ENCODE peak calls at places on chromosomes 12 and 14, in seven cellular contexts. One of them, this sample, is unnamed.

GRCh38 chr14:37655418-37655817 is 60.0 kb downstream of the TTC6 start:
- DNase-seq in RPMI8226: no peak
- DNase-seq in stimulated activated CD4-positive, alpha-beta T cell treated with anti-CD3 and anti-CD28 coated beads, Interleukin-2, amount 100 ng/mL, for 48 hours: no peak
- DNase-seq in endothelial cell: no peak
- DNase-seq in activated naive CD8-positive, alpha-beta T cell treated with anti-CD3 and anti-CD28 coated beads, Interleukin-2, amount 50 U/mL, for 16 hours: no peak
- DNase-seq in transverse colon: no peak
- DNase-seq in T-helper 2 cell: no peak
- DNase-seq in this sample: no peak

GRCh38 chr12:79083181-79083580 is 218.6 kb downstream of the SYT1 start:
- DNase-seq in RPMI8226: no peak
- DNase-seq in stimulated activated CD4-positive, alpha-beta T cell treated with anti-CD3 and anti-CD28 coated beads, Interleukin-2, amount 100 ng/mL, for 48 hours: no peak
- DNase-seq in endothelial cell: no peak
- DNase-seq in activated naive CD8-positive, alpha-beta T cell treated with anti-CD3 and anti-CD28 coated beads, Interleukin-2, amount 50 U/mL, for 16 hours: no peak
- DNase-seq in transverse colon: no peak
- DNase-seq in T-helper 2 cell: no peak
- DNase-seq in this sample: no peak

GRCh38 chr12:93624595-93625294 is 52.3 kb downstream of the SOCS2 start:
- DNase-seq in RPMI8226: no peak
- DNase-seq in stimulated activated CD4-positive, alpha-beta T cell treated with anti-CD3 and anti-CD28 coated beads, Interleukin-2, amount 100 ng/mL, for 48 hours: no peak
- DNase-seq in endothelial cell: no peak
- DNase-seq in activated naive CD8-positive, alpha-beta T cell treated with anti-CD3 and anti-CD28 coated beads, Interleukin-2, amount 50 U/mL, for 16 hours: no peak
- DNase-seq in transverse colon: no peak
- DNase-seq in T-helper 2 cell: no peak
- DNase-seq in this sample: no peak

GRCh38 chr12:114665411-114666181 is 18.4 kb downstream of the TBX3 start:
- DNase-seq in RPMI8226: no peak
- DNase-seq in stimulated activated CD4-positive, alpha-beta T cell treated with anti-CD3 and anti-CD28 coated beads, Interleukin-2, amount 100 ng/mL, for 48 hours: no peak
- DNase-seq in endothelial cell: no peak
- DNase-seq in activated naive CD8-positive, alpha-beta T cell treated with anti-CD3 and anti-CD28 coated beads, Interleukin-2, amount 50 U/mL, for 16 hours: no peak
- DNase-seq in transverse colon: no peak
- DNase-seq in T-helper 2 cell: no peak
- DNase-seq in this sample: no peak

GRCh38 chr14:96120941-96121340 is 81.8 kb downstream of the C14orf132 start:
- DNase-seq in RPMI8226: no peak
- DNase-seq in stimulated activated CD4-positive, alpha-beta T cell treated with anti-CD3 and anti-CD28 coated beads, Interleukin-2, amount 100 ng/mL, for 48 hours: no peak
- DNase-seq in endothelial cell: no peak
- DNase-seq in activated naive CD8-positive, alpha-beta T cell treated with anti-CD3 and anti-CD28 coated beads, Interleukin-2, amount 50 U/mL, for 16 hours: no peak
- DNase-seq in transverse colon: no peak
- DNase-seq in T-helper 2 cell: no peak
- DNase-seq in this sample: no peak

GRCh38 chr14:69423279-69423678 is 24.8 kb downstream of the SLC39A9 start:
- DNase-seq in RPMI8226: no peak
- DNase-seq in stimulated activated CD4-positive, alpha-beta T cell treated with anti-CD3 and anti-CD28 coated beads, Interleukin-2, amount 100 ng/mL, for 48 hours: no peak
- DNase-seq in endothelial cell: no peak
- DNase-seq in activated naive CD8-positive, alpha-beta T cell treated with anti-CD3 and anti-CD28 coated beads, Interleukin-2, amount 50 U/mL, for 16 hours: no peak
- DNase-seq in transverse colon: no peak
- DNase-seq in T-helper 2 cell: no peak
- DNase-seq in this sample: no peak

GRCh38 chr12:89862511-89863331 is 154.1 kb upstream of the ATP2B1 start:
- DNase-seq in RPMI8226: peak; percentile 71
- DNase-seq in stimulated activated CD4-positive, alpha-beta T cell treated with anti-CD3 and anti-CD28 coated beads, Interleukin-2, amount 100 ng/mL, for 48 hours: no peak
- DNase-seq in endothelial cell: peak; percentile 6
- DNase-seq in activated naive CD8-positive, alpha-beta T cell treated with anti-CD3 and anti-CD28 coated beads, Interleukin-2, amount 50 U/mL, for 16 hours: no peak
- DNase-seq in transverse colon: peak; percentile 42
- DNase-seq in T-helper 2 cell: no peak
- DNase-seq in this sample: no peak

GRCh38 chr14:86999076-86999475 is 993.9 kb downstream of the GALC start:
- DNase-seq in RPMI8226: no peak
- DNase-seq in stimulated activated CD4-positive, alpha-beta T cell treated with anti-CD3 and anti-CD28 coated beads, Interleukin-2, amount 100 ng/mL, for 48 hours: no peak
- DNase-seq in endothelial cell: no peak
- DNase-seq in activated naive CD8-positive, alpha-beta T cell treated with anti-CD3 and anti-CD28 coated beads, Interleukin-2, amount 50 U/mL, for 16 hours: no peak
- DNase-seq in transverse colon: no peak
- DNase-seq in T-helper 2 cell: no peak
- DNase-seq in this sample: no peak

GRCh38 chr12:57135939-57136338 is 7.7 kb downstream of the LRP1 start:
- DNase-seq in RPMI8226: no peak
- DNase-seq in stimulated activated CD4-positive, alpha-beta T cell treated with anti-CD3 and anti-CD28 coated beads, Interleukin-2, amount 100 ng/mL, for 48 hours: no peak
- DNase-seq in endothelial cell: no peak
- DNase-seq in activated naive CD8-positive, alpha-beta T cell treated with anti-CD3 and anti-CD28 coated beads, Interleukin-2, amount 50 U/mL, for 16 hours: no peak
- DNase-seq in transverse colon: no peak
- DNase-seq in T-helper 2 cell: no peak
- DNase-seq in this sample: no peak

GRCh38 chr12:50203691-50204090 is 36.5 kb upstream of the CERS5 start:
- DNase-seq in RPMI8226: no peak
- DNase-seq in stimulated activated CD4-positive, alpha-beta T cell treated with anti-CD3 and anti-CD28 coated beads, Interleukin-2, amount 100 ng/mL, for 48 hours: no peak
- DNase-seq in endothelial cell: no peak
- DNase-seq in activated naive CD8-positive, alpha-beta T cell treated with anti-CD3 and anti-CD28 coated beads, Interleukin-2, amount 50 U/mL, for 16 hours: no peak
- DNase-seq in transverse colon: no peak
- DNase-seq in T-helper 2 cell: no peak
- DNase-seq in this sample: no peak

GRCh38 chr12:117468016-117468415 is 106.6 kb upstream of the NOS1 start:
- DNase-seq in RPMI8226: no peak
- DNase-seq in stimulated activated CD4-positive, alpha-beta T cell treated with anti-CD3 and anti-CD28 coated beads, Interleukin-2, amount 100 ng/mL, for 48 hours: no peak
- DNase-seq in endothelial cell: no peak
- DNase-seq in activated naive CD8-positive, alpha-beta T cell treated with anti-CD3 and anti-CD28 coated beads, Interleukin-2, amount 50 U/mL, for 16 hours: no peak
- DNase-seq in transverse colon: no peak
- DNase-seq in T-helper 2 cell: no peak
- DNase-seq in this sample: no peak

GRCh38 chr14:77674931-77675330 is 32.9 kb downstream of the ALKBH1 start:
- DNase-seq in RPMI8226: no peak
- DNase-seq in stimulated activated CD4-positive, alpha-beta T cell treated with anti-CD3 and anti-CD28 coated beads, Interleukin-2, amount 100 ng/mL, for 48 hours: no peak
- DNase-seq in endothelial cell: no peak
- DNase-seq in activated naive CD8-positive, alpha-beta T cell treated with anti-CD3 and anti-CD28 coated beads, Interleukin-2, amount 50 U/mL, for 16 hours: no peak
- DNase-seq in transverse colon: peak; percentile 75
- DNase-seq in T-helper 2 cell: no peak
- DNase-seq in this sample: no peak

GRCh38 chr14:102105369-102105768 is 18.5 kb upstream of the HSP90AA1 start:
- DNase-seq in RPMI8226: no peak
- DNase-seq in stimulated activated CD4-positive, alpha-beta T cell treated with anti-CD3 and anti-CD28 coated beads, Interleukin-2, amount 100 ng/mL, for 48 hours: no peak
- DNase-seq in endothelial cell: no peak
- DNase-seq in activated naive CD8-positive, alpha-beta T cell treated with anti-CD3 and anti-CD28 coated beads, Interleukin-2, amount 50 U/mL, for 16 hours: no peak
- DNase-seq in transverse colon: no peak
- DNase-seq in T-helper 2 cell: no peak
- DNase-seq in this sample: no peak

GRCh38 chr12:52873832-52874572 is 25.2 kb upstream of the KRT78 start:
- DNase-seq in RPMI8226: peak; percentile 93
- DNase-seq in stimulated activated CD4-positive, alpha-beta T cell treated with anti-CD3 and anti-CD28 coated beads, Interleukin-2, amount 100 ng/mL, for 48 hours: no peak
- DNase-seq in endothelial cell: peak; percentile 31
- DNase-seq in activated naive CD8-positive, alpha-beta T cell treated with anti-CD3 and anti-CD28 coated beads, Interleukin-2, amount 50 U/mL, for 16 hours: no peak
- DNase-seq in transverse colon: peak; percentile 91
- DNase-seq in T-helper 2 cell: peak; percentile 32
- DNase-seq in this sample: no peak

GRCh38 chr12:3313066-3313465 is 177.9 kb upstream of the PRMT8 start:
- DNase-seq in RPMI8226: no peak
- DNase-seq in stimulated activated CD4-positive, alpha-beta T cell treated with anti-CD3 and anti-CD28 coated beads, Interleukin-2, amount 100 ng/mL, for 48 hours: no peak
- DNase-seq in endothelial cell: no peak
- DNase-seq in activated naive CD8-positive, alpha-beta T cell treated with anti-CD3 and anti-CD28 coated beads, Interleukin-2, amount 50 U/mL, for 16 hours: no peak
- DNase-seq in transverse colon: no peak
- DNase-seq in T-helper 2 cell: no peak
- DNase-seq in this sample: no peak

GRCh38 chr12:47394070-47394469 is 311.8 kb downstream of the RPAP3 start:
- DNase-seq in RPMI8226: no peak
- DNase-seq in stimulated activated CD4-positive, alpha-beta T cell treated with anti-CD3 and anti-CD28 coated beads, Interleukin-2, amount 100 ng/mL, for 48 hours: no peak
- DNase-seq in endothelial cell: no peak
- DNase-seq in activated naive CD8-positive, alpha-beta T cell treated with anti-CD3 and anti-CD28 coated beads, Interleukin-2, amount 50 U/mL, for 16 hours: no peak
- DNase-seq in transverse colon: no peak
- DNase-seq in T-helper 2 cell: no peak
- DNase-seq in this sample: no peak

GRCh38 chr14:85572845-85573244 is 42.9 kb downstream of the FLRT2 start:
- DNase-seq in RPMI8226: no peak
- DNase-seq in stimulated activated CD4-positive, alpha-beta T cell treated with anti-CD3 and anti-CD28 coated beads, Interleukin-2, amount 100 ng/mL, for 48 hours: no peak
- DNase-seq in endothelial cell: no peak
- DNase-seq in activated naive CD8-positive, alpha-beta T cell treated with anti-CD3 and anti-CD28 coated beads, Interleukin-2, amount 50 U/mL, for 16 hours: no peak
- DNase-seq in transverse colon: no peak
- DNase-seq in T-helper 2 cell: no peak
- DNase-seq in this sample: no peak

GRCh38 chr14:49405291-49405690 is 180.9 kb downstream of the RPS29 start:
- DNase-seq in RPMI8226: no peak
- DNase-seq in stimulated activated CD4-positive, alpha-beta T cell treated with anti-CD3 and anti-CD28 coated beads, Interleukin-2, amount 100 ng/mL, for 48 hours: no peak
- DNase-seq in endothelial cell: no peak
- DNase-seq in activated naive CD8-positive, alpha-beta T cell treated with anti-CD3 and anti-CD28 coated beads, Interleukin-2, amount 50 U/mL, for 16 hours: no peak
- DNase-seq in transverse colon: no peak
- DNase-seq in T-helper 2 cell: no peak
- DNase-seq in this sample: no peak

GRCh38 chr12:132327351-132328171 is 1.8 kb downstream of the GALNT9 start:
- DNase-seq in RPMI8226: no peak
- DNase-seq in stimulated activated CD4-positive, alpha-beta T cell treated with anti-CD3 and anti-CD28 coated beads, Interleukin-2, amount 100 ng/mL, for 48 hours: peak; percentile 51
- DNase-seq in endothelial cell: no peak
- DNase-seq in activated naive CD8-positive, alpha-beta T cell treated with anti-CD3 and anti-CD28 coated beads, Interleukin-2, amount 50 U/mL, for 16 hours: peak; percentile 42
- DNase-seq in transverse colon: peak; percentile 61
- DNase-seq in T-helper 2 cell: peak; percentile 29
- DNase-seq in this sample: no peak

GRCh38 chr12:21659383-21659782 is 1.7 kb upstream of the LDHB start:
- DNase-seq in RPMI8226: no peak
- DNase-seq in stimulated activated CD4-positive, alpha-beta T cell treated with anti-CD3 and anti-CD28 coated beads, Interleukin-2, amount 100 ng/mL, for 48 hours: no peak
- DNase-seq in endothelial cell: no peak
- DNase-seq in activated naive CD8-positive, alpha-beta T cell treated with anti-CD3 and anti-CD28 coated beads, Interleukin-2, amount 50 U/mL, for 16 hours: no peak
- DNase-seq in transverse colon: no peak
- DNase-seq in T-helper 2 cell: no peak
- DNase-seq in this sample: no peak

GRCh38 chr12:124231980-124232653 is 62.8 kb upstream of the RFLNA start:
- DNase-seq in RPMI8226: no peak
- DNase-seq in stimulated activated CD4-positive, alpha-beta T cell treated with anti-CD3 and anti-CD28 coated beads, Interleukin-2, amount 100 ng/mL, for 48 hours: no peak
- DNase-seq in endothelial cell: no peak
- DNase-seq in activated naive CD8-positive, alpha-beta T cell treated with anti-CD3 and anti-CD28 coated beads, Interleukin-2, amount 50 U/mL, for 16 hours: no peak
- DNase-seq in transverse colon: peak; percentile 76
- DNase-seq in T-helper 2 cell: no peak
- DNase-seq in this sample: no peak

GRCh38 chr12:123078114-123078465 is 72.8 kb downstream of the PITPNM2 start:
- DNase-seq in RPMI8226: no peak
- DNase-seq in stimulated activated CD4-positive, alpha-beta T cell treated with anti-CD3 and anti-CD28 coated beads, Interleukin-2, amount 100 ng/mL, for 48 hours: no peak
- DNase-seq in endothelial cell: no peak
- DNase-seq in activated naive CD8-positive, alpha-beta T cell treated with anti-CD3 and anti-CD28 coated beads, Interleukin-2, amount 50 U/mL, for 16 hours: no peak
- DNase-seq in transverse colon: no peak
- DNase-seq in T-helper 2 cell: no peak
- DNase-seq in this sample: no peak

GRCh38 chr12:5589055-5589454 is 157.1 kb downstream of the NTF3 start:
- DNase-seq in RPMI8226: no peak
- DNase-seq in stimulated activated CD4-positive, alpha-beta T cell treated with anti-CD3 and anti-CD28 coated beads, Interleukin-2, amount 100 ng/mL, for 48 hours: no peak
- DNase-seq in endothelial cell: no peak
- DNase-seq in activated naive CD8-positive, alpha-beta T cell treated with anti-CD3 and anti-CD28 coated beads, Interleukin-2, amount 50 U/mL, for 16 hours: no peak
- DNase-seq in transverse colon: no peak
- DNase-seq in T-helper 2 cell: no peak
- DNase-seq in this sample: no peak

GRCh38 chr12:105431537-105431936 is 101.0 kb downstream of the C12orf75 start:
- DNase-seq in RPMI8226: no peak
- DNase-seq in stimulated activated CD4-positive, alpha-beta T cell treated with anti-CD3 and anti-CD28 coated beads, Interleukin-2, amount 100 ng/mL, for 48 hours: no peak
- DNase-seq in endothelial cell: no peak
- DNase-seq in activated naive CD8-positive, alpha-beta T cell treated with anti-CD3 and anti-CD28 coated beads, Interleukin-2, amount 50 U/mL, for 16 hours: no peak
- DNase-seq in transverse colon: no peak
- DNase-seq in T-helper 2 cell: no peak
- DNase-seq in this sample: no peak

GRCh38 chr14:77140937-77141591 is 527 bp downstream of the ZDHHC22 start:
- DNase-seq in RPMI8226: no peak
- DNase-seq in stimulated activated CD4-positive, alpha-beta T cell treated with anti-CD3 and anti-CD28 coated beads, Interleukin-2, amount 100 ng/mL, for 48 hours: no peak
- DNase-seq in endothelial cell: peak; percentile 87
- DNase-seq in activated naive CD8-positive, alpha-beta T cell treated with anti-CD3 and anti-CD28 coated beads, Interleukin-2, amount 50 U/mL, for 16 hours: no peak
- DNase-seq in transverse colon: no peak
- DNase-seq in T-helper 2 cell: no peak
- DNase-seq in this sample: peak; percentile 82